ENCODE peak calls at places on chromosomes 13 and 19, in six cellular contexts. I, Y, Q, L, S and K are unnamed samples.

GRCh38 chr19:11355160-11356073 is at the start of gene PLPPR2:
- DNase-seq in I (peak), Y (peak), Q (peak), L (peak), S (peak), K (peak)

GRCh38 chr13:53507741-53508140 is 479.1 kb downstream of the OLFM4 start:
- DNase-seq in I (no peak), Y (no peak), Q (no peak), L (no peak), S (no peak), K (no peak)

GRCh38 chr19:54449701-54450069 is 686 bp downstream of the LENG8 start:
- DNase-seq in I (peak), Y (no peak), Q (no peak), L (no peak), S (no peak), K (no peak)

GRCh38 chr13:68019901-68020300 is 789.8 kb upstream of the PCDH9 start:
- DNase-seq in I (no peak), Y (no peak), Q (no peak), L (no peak), S (no peak), K (no peak)

GRCh38 chr19:11496391-11497163 is 9.1 kb downstream of the ZNF653 start:
- DNase-seq in I (peak), Y (peak), Q (peak), L (peak), S (peak), K (peak)

GRCh38 chr13:62837895-62838294 is 1422.2 kb upstream of the PCDH20 start:
- DNase-seq in I (peak), Y (no peak), Q (no peak), L (no peak), S (no peak), K (no peak)

GRCh38 chr19:3154957-3155736 is 19.3 kb downstream of the GNA15 start:
- DNase-seq in I (peak), Y (peak), Q (no peak), L (no peak), S (peak), K (no peak)

GRCh38 chr13:76644906-76645305 is 241.3 kb downstream of the KCTD12 start:
- DNase-seq in I (no peak), Y (no peak), Q (no peak), L (no peak), S (no peak), K (no peak)

GRCh38 chr13:45482571-45483173 is 17.9 kb downstream of the COG3 start:
- DNase-seq in I (peak), Y (no peak), Q (no peak), L (no peak), S (no peak), K (no peak)

GRCh38 chr13:40494513-40494912 is 171.9 kb downstream of the FOXO1 start:
- DNase-seq in I (peak), Y (no peak), Q (no peak), L (no peak), S (no peak), K (no peak)

GRCh38 chr13:79593121-79593520 is 112.2 kb downstream of the NDFIP2 start:
- DNase-seq in I (no peak), Y (no peak), Q (no peak), L (no peak), S (no peak), K (no peak)

GRCh38 chr13:77544365-77544764 is 8.9 kb downstream of the SCEL start:
- DNase-seq in I (peak), Y (peak), Q (no peak), L (peak), S (no peak), K (no peak)

GRCh38 chr19:34353546-34353945 is 11.4 kb upstream of the GPI start:
- DNase-seq in I (no peak), Y (no peak), Q (no peak), L (no peak), S (no peak), K (no peak)

GRCh38 chr13:112058519-112058873 is 8.5 kb upstream of the SOX1 start:
- DNase-seq in I (no peak), Y (no peak), Q (no peak), L (no peak), S (no peak), K (no peak)

GRCh38 chr13:23992722-23993438 is 95.6 kb upstream of the C1QTNF9B start:
- DNase-seq in I (no peak), Y (no peak), Q (no peak), L (no peak), S (no peak), K (no peak)

GRCh38 chr19:44540736-44541135 is 11.3 kb upstream of the CEACAM20 start:
- DNase-seq in I (no peak), Y (peak), Q (no peak), L (no peak), S (no peak), K (no peak)

GRCh38 chr13:19860884-19861655 is 2.4 kb downstream of the ZMYM5 start:
- DNase-seq in I (peak), Y (no peak), Q (peak), L (no peak), S (peak), K (no peak)

GRCh38 chr13:38398810-38399493 is 49.3 kb downstream of the UFM1 start:
- DNase-seq in I (peak), Y (no peak), Q (no peak), L (no peak), S (no peak), K (no peak)

GRCh38 chr19:52635786-52636570 is 2.2 kb downstream of the ZNF83 start:
- DNase-seq in I (peak), Y (no peak), Q (no peak), L (no peak), S (no peak), K (no peak)

GRCh38 chr19:58317481-58318072 is 9.2 kb upstream of the ZSCAN22 start:
- DNase-seq in I (peak), Y (no peak), Q (peak), L (no peak), S (no peak), K (no peak)

GRCh38 chr13:97246596-97246995 is 24.5 kb downstream of the MBNL2 start:
- DNase-seq in I (no peak), Y (no peak), Q (no peak), L (no peak), S (no peak), K (no peak)

GRCh38 chr13:73572824-73573223 is 514.0 kb downstream of the KLF5 start:
- DNase-seq in I (no peak), Y (no peak), Q (no peak), L (no peak), S (no peak), K (no peak)

GRCh38 chr13:65966991-65967451 is 1263.1 kb downstream of the PCDH9 start:
- DNase-seq in I (peak), Y (no peak), Q (peak), L (no peak), S (peak), K (no peak)

GRCh38 chr19:29155683-29156082 is 57.3 kb downstream of the UQCRFS1 start:
- DNase-seq in I (no peak), Y (no peak), Q (no peak), L (no peak), S (no peak), K (no peak)

GRCh38 chr19:11479470-11480080 is 1.3 kb downstream of the ELAVL3 start:
- DNase-seq in I (peak), Y (no peak), Q (peak), L (no peak), S (no peak), K (no peak)

GRCh38 chr13:114263590-114263989 is 17.8 kb upstream of the UPF3A start:
- DNase-seq in I (peak), Y (no peak), Q (no peak), L (no peak), S (no peak), K (no peak)

GRCh38 chr19:50432658-50433057 is at the start of gene MYBPC2:
- DNase-seq in I (no peak), Y (no peak), Q (peak), L (no peak), S (no peak), K (no peak)

GRCh38 chr19:50910722-50911121 is 473 bp downstream of the KLK4 start:
- DNase-seq in I (no peak), Y (no peak), Q (no peak), L (no peak), S (no peak), K (no peak)

GRCh38 chr19:28023064-28023463 is 1189.9 kb downstream of the UQCRFS1 start:
- DNase-seq in I (peak), Y (no peak), Q (no peak), L (no peak), S (no peak), K (no peak)

GRCh38 chr19:16315825-16316505 is 8.7 kb upstream of the KLF2 start:
- DNase-seq in I (peak), Y (peak), Q (no peak), L (no peak), S (no peak), K (no peak)

GRCh38 chr19:6979341-6979740 is 41.9 kb downstream of the MBD3L2B start:
- DNase-seq in I (no peak), Y (no peak), Q (no peak), L (no peak), S (no peak), K (no peak)

GRCh38 chr13:65725001-65725400 is 1505.1 kb downstream of the PCDH9 start:
- DNase-seq in I (peak), Y (no peak), Q (no peak), L (no peak), S (no peak), K (no peak)

GRCh38 chr13:19150712-19151228 is 30.9 kb downstream of the TUBA3C start:
- DNase-seq in I (no peak), Y (no peak), Q (no peak), L (no peak), S (no peak), K (no peak)

GRCh38 chr19:17451820-17452219 is 3.4 kb upstream of the TMEM221 start:
- DNase-seq in I (no peak), Y (no peak), Q (no peak), L (no peak), S (no peak), K (no peak)

GRCh38 chr13:46648166-46648607 is 95.2 kb downstream of the LRCH1 start:
- DNase-seq in I (no peak), Y (no peak), Q (peak), L (no peak), S (peak), K (no peak)

DNA sequence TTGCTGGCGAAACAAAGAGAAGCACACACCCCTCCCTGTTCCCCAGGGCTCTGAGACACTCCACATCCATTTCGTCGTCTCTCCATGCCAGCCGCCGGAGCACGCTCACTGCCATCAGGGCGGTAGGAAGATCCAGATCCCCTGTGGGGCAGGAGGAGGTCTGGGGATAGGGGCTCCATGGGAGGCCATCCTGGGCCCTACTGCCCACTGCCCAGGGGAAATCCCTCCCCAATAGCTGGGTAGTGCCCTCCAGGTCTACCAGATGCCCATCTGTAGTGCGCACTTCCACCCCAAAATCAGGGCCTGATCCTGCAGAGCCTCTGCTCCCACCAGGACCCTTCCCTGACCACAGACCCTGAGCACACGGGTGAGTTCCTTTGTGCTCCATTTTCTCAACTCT is 80.3 kb downstream of the EFNB2 start:
- DNase-seq in I (no peak), Y (no peak), Q (no peak), L (no peak), S (no peak), K (no peak)
- TF ChIP-seq CTCF in I (no peak), Y (no peak), Q (no peak), L (no peak), S (no peak), K (no peak)

DNA sequence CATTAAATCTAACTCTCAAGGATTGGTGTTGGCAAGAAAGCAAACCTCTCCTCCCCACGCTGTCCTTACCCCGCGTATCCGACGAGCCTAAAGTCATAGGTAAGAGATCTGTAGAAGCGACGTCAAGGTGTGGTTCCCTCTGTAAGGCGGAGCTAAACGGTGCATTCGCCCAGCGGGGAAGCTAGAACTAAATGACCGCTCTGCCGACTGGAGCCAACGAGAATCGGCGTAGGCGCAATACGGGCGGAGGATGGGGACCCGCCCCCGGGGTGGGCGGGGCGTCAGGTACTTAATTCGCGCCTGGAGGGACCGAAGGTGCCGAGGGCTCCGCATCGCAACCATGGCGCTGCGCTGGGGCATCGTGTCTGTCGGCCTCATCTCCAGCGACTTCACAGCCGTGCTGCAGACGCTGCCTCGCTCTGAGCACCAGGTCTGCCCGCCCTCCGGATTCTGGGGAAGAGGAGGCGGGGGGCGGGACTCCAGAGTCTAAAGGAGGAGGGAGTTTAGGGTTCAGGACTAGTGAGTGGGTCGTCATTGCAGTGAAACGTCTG is at the start of gene DHDH:
- DNase-seq in I (peak), Y (peak), Q (peak), L (no peak), S (peak), K (peak)
- TF ChIP-seq CTCF in I (no peak), Y (no peak), Q (peak), L (no peak), S (no peak), K (no peak)

GRCh38 chr13:110699148-110700145 is 6.5 kb downstream of the CARS2 start:
- DNase-seq in I (no peak), Y (no peak), Q (no peak), L (no peak), S (no peak), K (no peak)

GRCh38 chr13:110700186-110700585 is 5.7 kb downstream of the CARS2 start:
- DNase-seq in I (no peak), Y (no peak), Q (no peak), L (no peak), S (no peak), K (no peak)

GRCh38 chr13:110698689-110699088 is 7.2 kb downstream of the CARS2 start:
- DNase-seq in I (no peak), Y (no peak), Q (no peak), L (no peak), S (no peak), K (no peak)

GRCh38 chr13:110697842-110698241 is 8.1 kb downstream of the CARS2 start:
- DNase-seq in I (no peak), Y (no peak), Q (no peak), L (no peak), S (no peak), K (no peak)

GRCh38 chr13:110696776-110697175 is 9.1 kb downstream of the CARS2 start:
- DNase-seq in I (no peak), Y (no peak), Q (no peak), L (no peak), S (no peak), K (no peak)
- TF ChIP-seq CTCF in I (no peak), Y (no peak), Q (no peak), L (no peak), S (no peak), K (no peak)

DNA sequence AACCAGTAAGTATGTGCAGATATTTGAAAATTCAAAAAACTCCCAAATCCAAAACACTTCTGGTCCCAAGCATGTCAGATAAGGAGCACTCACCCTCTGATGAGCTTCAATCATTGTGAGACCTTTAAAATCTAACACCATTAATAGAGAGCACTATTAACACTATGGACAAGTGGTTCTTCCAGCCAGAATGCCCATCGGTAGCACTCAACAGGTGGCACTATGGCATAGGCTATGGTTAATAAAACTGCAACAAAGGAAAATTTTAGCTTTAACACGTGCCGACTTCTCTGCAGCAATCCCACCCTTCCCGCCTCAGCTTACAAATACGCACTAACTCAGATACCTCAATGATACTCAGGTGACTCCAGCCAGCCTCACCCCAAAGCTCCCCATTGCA is 62.3 kb downstream of the COL4A2 start:
- DNase-seq in I (no peak), Y (no peak), Q (no peak), L (no peak), S (no peak), K (no peak)
- TF ChIP-seq CTCF in I (no peak), Y (no peak), Q (no peak), L (no peak), S (no peak), K (no peak)

GRCh38 chr13:60335531-60335930 is 61.5 kb upstream of the TDRD3 start:
- DNase-seq in I (peak), Y (no peak), Q (peak), L (no peak), S (no peak), K (no peak)
- TF ChIP-seq CTCF in I (no peak), Y (peak), Q (peak), L (no peak), S (peak), K (peak)

GRCh38 chr13:42832341-42833153 is 51.2 kb downstream of the FAM216B start:
- DNase-seq in I (peak), Y (no peak), Q (no peak), L (no peak), S (no peak), K (no peak)

GRCh38 chr13:42835012-42835411 is 53.6 kb downstream of the FAM216B start:
- DNase-seq in I (no peak), Y (no peak), Q (no peak), L (no peak), S (no peak), K (no peak)

GRCh38 chr13:42836930-42837329 is 55.5 kb downstream of the FAM216B start:
- DNase-seq in I (peak), Y (no peak), Q (peak), L (no peak), S (peak), K (no peak)
- TF ChIP-seq CTCF in I (peak), Y (no peak), Q (peak), L (no peak), S (no peak), K (no peak)

DNA sequence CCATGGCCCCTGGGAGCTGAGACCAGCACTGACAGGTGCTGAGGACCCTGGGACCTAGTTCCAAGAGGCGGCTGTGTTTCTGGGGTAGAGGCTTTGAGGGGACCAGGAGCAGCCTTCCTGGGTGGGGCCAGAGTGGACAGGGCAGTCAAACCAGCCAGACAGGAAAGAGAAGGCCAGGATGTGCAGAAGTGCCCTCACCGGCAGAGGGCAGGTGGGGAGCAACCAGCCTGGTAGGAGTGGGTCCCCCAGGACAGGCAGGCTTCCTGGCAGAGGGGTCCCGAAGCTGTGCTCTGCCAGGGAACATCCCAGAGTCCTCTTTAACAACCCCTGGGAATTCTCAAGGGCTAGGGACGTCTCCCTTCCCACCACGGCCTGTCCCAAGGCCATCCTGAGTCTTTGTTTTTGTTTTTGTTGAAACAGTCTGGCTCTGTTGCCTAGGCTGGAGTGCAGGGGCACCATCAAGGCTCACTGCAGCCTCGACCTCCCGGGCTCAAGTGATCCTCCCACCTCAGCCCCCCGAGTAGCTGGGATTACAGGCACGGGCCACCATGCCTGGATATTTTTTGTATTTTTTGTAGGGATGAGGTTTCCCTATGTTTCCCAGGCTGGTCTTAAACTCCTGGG is 3.0 kb upstream of the HIPK4 start:
- DNase-seq in I (no peak), Y (no peak), Q (no peak), L (no peak), S (peak), K (no peak)
- TF ChIP-seq CTCF in I (no peak), Y (no peak), Q (no peak), L (no peak), S (peak), K (no peak)

GRCh38 chr19:37905936-37906867 is at the start of gene WDR87:
- DNase-seq in I (peak), Y (no peak), Q (peak), L (no peak), S (no peak), K (peak)
- TF ChIP-seq CTCF in I (no peak), Y (no peak), Q (no peak), L (no peak), S (no peak), K (no peak)